ENCODE peak calls at places on chromosomes 3 and 15, in six cellular contexts. One of them, this sample, is unnamed.

GRCh38 chr15:39461536-39462140 is 119.2 kb upstream of the THBS1 start:
- DNase-seq in endothelial cell of umbilical vein: peak; percentile 57
- DNase-seq in A549: no peak
- DNase-seq in neural progenitor cell: no peak
- DNase-seq in IMR-90: no peak
- DNase-seq in GM23338: no peak
- DNase-seq in this sample: no peak

GRCh38 chr15:73021139-73021621 is 31.1 kb upstream of the NEO1 start:
- DNase-seq in IMR-90: no peak
- DNase-seq in GM23338: peak; percentile 71
- DNase-seq in A549: no peak
- DNase-seq in neural progenitor cell: peak; percentile 83
- DNase-seq in endothelial cell of umbilical vein: no peak
- DNase-seq in this sample: no peak

GRCh38 chr3:146189519-146190173 is 28.7 kb upstream of the PLOD2 start:
- DNase-seq in GM23338: peak; percentile 84
- DNase-seq in neural progenitor cell: peak; percentile 71
- DNase-seq in endothelial cell of umbilical vein: peak; percentile 70
- DNase-seq in IMR-90: peak; percentile 64
- DNase-seq in A549: peak; percentile 72
- DNase-seq in this sample: peak; percentile 82

GRCh38 chr3:13496879-13497278 is 16.8 kb downstream of the HDAC11 start:
- DNase-seq in GM23338: no peak
- DNase-seq in A549: no peak
- DNase-seq in IMR-90: no peak
- DNase-seq in endothelial cell of umbilical vein: no peak
- DNase-seq in neural progenitor cell: no peak
- DNase-seq in this sample: no peak

GRCh38 chr3:105610473-105610872 is 243.8 kb downstream of the ALCAM start:
- DNase-seq in GM23338: no peak
- DNase-seq in endothelial cell of umbilical vein: no peak
- DNase-seq in A549: no peak
- DNase-seq in IMR-90: no peak
- DNase-seq in neural progenitor cell: no peak
- DNase-seq in this sample: no peak

GRCh38 chr15:65049418-65049840 is 4.2 kb downstream of the SLC51B start:
- DNase-seq in neural progenitor cell: peak; percentile 98
- DNase-seq in IMR-90: peak; percentile 82
- DNase-seq in endothelial cell of umbilical vein: peak; percentile 92
- DNase-seq in A549: peak; percentile 86
- DNase-seq in GM23338: peak; percentile 98
- DNase-seq in this sample: peak; percentile 98

GRCh38 chr3:38630591-38630990 is 18.9 kb downstream of the SCN5A start:
- DNase-seq in A549: no peak
- DNase-seq in endothelial cell of umbilical vein: no peak
- DNase-seq in IMR-90: no peak
- DNase-seq in GM23338: no peak
- DNase-seq in neural progenitor cell: no peak
- DNase-seq in this sample: no peak

GRCh38 chr3:159340877-159341500 is 539.1 kb downstream of the MFSD1 start:
- DNase-seq in endothelial cell of umbilical vein: no peak
- DNase-seq in IMR-90: no peak
- DNase-seq in A549: no peak
- DNase-seq in neural progenitor cell: no peak
- DNase-seq in GM23338: peak; percentile 48
- DNase-seq in this sample: no peak

GRCh38 chr3:135328036-135328435 is 533.0 kb downstream of the EPHB1 start:
- DNase-seq in GM23338: no peak
- DNase-seq in A549: no peak
- DNase-seq in endothelial cell of umbilical vein: no peak
- DNase-seq in IMR-90: no peak
- DNase-seq in neural progenitor cell: no peak
- DNase-seq in this sample: no peak

GRCh38 chr3:117234321-117234720 is 524.7 kb downstream of the TUSC7 start:
- DNase-seq in IMR-90: no peak
- DNase-seq in endothelial cell of umbilical vein: no peak
- DNase-seq in neural progenitor cell: no peak
- DNase-seq in A549: no peak
- DNase-seq in GM23338: no peak
- DNase-seq in this sample: no peak

GRCh38 chr15:58396181-58396580 is 35.6 kb upstream of the LIPC start:
- DNase-seq in neural progenitor cell: no peak
- DNase-seq in IMR-90: peak; percentile 97
- DNase-seq in endothelial cell of umbilical vein: no peak
- DNase-seq in GM23338: no peak
- DNase-seq in A549: peak; percentile 40
- DNase-seq in this sample: no peak

GRCh38 chr15:92801412-92801773 is 98.7 kb upstream of the CHD2 start:
- DNase-seq in neural progenitor cell: no peak
- DNase-seq in endothelial cell of umbilical vein: no peak
- DNase-seq in A549: peak; percentile 87
- DNase-seq in IMR-90: peak; percentile 86
- DNase-seq in GM23338: no peak
- DNase-seq in this sample: no peak

GRCh38 chr15:57947781-57948180 is 117.7 kb downstream of the ALDH1A2 start:
- DNase-seq in A549: no peak
- DNase-seq in neural progenitor cell: peak; percentile 21
- DNase-seq in IMR-90: no peak
- DNase-seq in endothelial cell of umbilical vein: peak; percentile 57
- DNase-seq in GM23338: peak; percentile 24
- DNase-seq in this sample: no peak

GRCh38 chr15:74306801-74307217 is 60.6 kb downstream of the CYP11A1 start:
- DNase-seq in endothelial cell of umbilical vein: no peak
- DNase-seq in IMR-90: no peak
- DNase-seq in A549: no peak
- DNase-seq in GM23338: no peak
- DNase-seq in neural progenitor cell: peak; percentile 59
- DNase-seq in this sample: no peak

GRCh38 chr3:56999547-56999946 is 60.9 kb upstream of the SPATA12 start:
- DNase-seq in A549: no peak
- DNase-seq in neural progenitor cell: no peak
- DNase-seq in IMR-90: no peak
- DNase-seq in endothelial cell of umbilical vein: no peak
- DNase-seq in GM23338: no peak
- DNase-seq in this sample: no peak

GRCh38 chr3:190855151-190855550 is 7.3 kb downstream of the GMNC start:
- DNase-seq in GM23338: peak; percentile 85
- DNase-seq in endothelial cell of umbilical vein: no peak
- DNase-seq in IMR-90: no peak
- DNase-seq in A549: no peak
- DNase-seq in neural progenitor cell: peak; percentile 56
- DNase-seq in this sample: no peak

GRCh38 chr15:66655997-66656396 is 46.0 kb upstream of the SMAD6 start:
- DNase-seq in GM23338: no peak
- DNase-seq in neural progenitor cell: no peak
- DNase-seq in endothelial cell of umbilical vein: no peak
- DNase-seq in IMR-90: no peak
- DNase-seq in A549: no peak
- DNase-seq in this sample: no peak

GRCh38 chr3:139758654-139759291 is 81.0 kb upstream of the NMNAT3 start:
- DNase-seq in IMR-90: peak; percentile 13
- DNase-seq in neural progenitor cell: peak; percentile 79
- DNase-seq in endothelial cell of umbilical vein: no peak
- DNase-seq in GM23338: peak; percentile 51
- DNase-seq in A549: no peak
- DNase-seq in this sample: no peak

GRCh38 chr3:119301662-119302061 is 7.5 kb downstream of the ARHGAP31 start:
- DNase-seq in neural progenitor cell: no peak
- DNase-seq in GM23338: no peak
- DNase-seq in IMR-90: no peak
- DNase-seq in A549: no peak
- DNase-seq in endothelial cell of umbilical vein: no peak
- DNase-seq in this sample: no peak

GRCh38 chr3:119304201-119304713 is 10.1 kb downstream of the ARHGAP31 start:
- DNase-seq in A549: peak; percentile 9
- DNase-seq in endothelial cell of umbilical vein: no peak
- DNase-seq in GM23338: no peak
- DNase-seq in neural progenitor cell: peak; percentile 23
- DNase-seq in IMR-90: peak; percentile 73
- DNase-seq in this sample: no peak

GRCh38 chr3:119301001-119301400 is 6.8 kb downstream of the ARHGAP31 start:
- DNase-seq in endothelial cell of umbilical vein: no peak
- DNase-seq in GM23338: no peak
- DNase-seq in IMR-90: no peak
- DNase-seq in neural progenitor cell: no peak
- DNase-seq in A549: no peak
- DNase-seq in this sample: no peak

GRCh38 chr3:119305271-119305670 is 11.1 kb downstream of the ARHGAP31 start:
- DNase-seq in A549: no peak
- DNase-seq in GM23338: no peak
- DNase-seq in endothelial cell of umbilical vein: peak; percentile 85
- DNase-seq in neural progenitor cell: no peak
- DNase-seq in IMR-90: no peak
- DNase-seq in this sample: no peak

DNA sequence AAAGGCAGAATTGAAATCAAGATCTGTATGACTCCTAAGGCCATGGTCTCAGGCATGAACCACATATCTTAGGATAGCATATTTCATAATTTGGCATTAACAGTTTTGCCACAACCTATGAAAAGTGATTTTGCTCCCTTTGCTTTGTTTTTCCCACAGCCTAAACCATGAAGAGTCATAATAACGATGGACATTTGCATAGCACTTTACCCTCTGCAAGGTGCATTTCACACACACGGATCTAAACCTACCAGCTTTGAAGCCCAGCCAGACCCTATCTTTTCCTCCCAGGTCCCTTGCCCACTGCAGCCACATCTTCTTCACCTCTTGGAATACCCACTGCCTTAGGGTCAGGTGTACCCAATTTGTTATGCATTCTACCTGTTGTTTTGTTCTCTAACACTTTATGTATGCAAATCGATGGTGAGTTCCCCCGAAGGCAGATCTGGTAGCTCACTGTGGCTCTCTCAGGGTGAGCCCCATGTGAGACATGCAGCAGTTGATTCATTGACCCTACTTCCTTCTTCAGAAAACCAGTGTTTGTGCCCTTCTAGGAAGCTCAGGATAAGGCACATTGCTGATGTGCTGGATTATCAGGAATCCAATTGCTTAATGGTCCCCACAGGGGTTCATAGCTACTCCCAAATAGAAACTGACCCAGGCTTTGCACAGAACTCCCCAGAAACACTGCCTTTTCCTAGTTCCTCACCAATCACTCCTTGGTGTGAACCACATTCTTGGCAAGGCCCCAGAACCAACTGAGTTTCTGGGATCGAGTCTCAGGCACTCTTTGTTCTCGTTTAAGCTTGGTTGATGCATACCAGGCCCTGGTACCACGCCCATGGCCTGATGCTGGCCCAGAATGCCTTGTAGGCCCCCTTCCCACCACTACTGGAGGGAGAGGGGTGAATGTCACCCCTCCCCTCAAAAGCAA is 8.8 kb downstream of the ARHGAP31 start:
- DNase-seq in IMR-90: no peak
- DNase-seq in GM23338: no peak
- DNase-seq in A549: no peak
- DNase-seq in neural progenitor cell: no peak
- DNase-seq in endothelial cell of umbilical vein: no peak
- DNase-seq in this sample: no peak
- H3K4me2 ChIP-seq in IMR-90: no peak overlapping the region
- H3K4me2 ChIP-seq in GM23338: peak overlapping the region; percentile 2
- H3K4me2 ChIP-seq in A549: no peak overlapping the region
- H3K4me2 ChIP-seq in neural progenitor cell: no peak overlapping the region
- H3K4me2 ChIP-seq in endothelial cell of umbilical vein: no peak overlapping the region
- H3K4me2 ChIP-seq in this sample: no peak overlapping the region

DNA sequence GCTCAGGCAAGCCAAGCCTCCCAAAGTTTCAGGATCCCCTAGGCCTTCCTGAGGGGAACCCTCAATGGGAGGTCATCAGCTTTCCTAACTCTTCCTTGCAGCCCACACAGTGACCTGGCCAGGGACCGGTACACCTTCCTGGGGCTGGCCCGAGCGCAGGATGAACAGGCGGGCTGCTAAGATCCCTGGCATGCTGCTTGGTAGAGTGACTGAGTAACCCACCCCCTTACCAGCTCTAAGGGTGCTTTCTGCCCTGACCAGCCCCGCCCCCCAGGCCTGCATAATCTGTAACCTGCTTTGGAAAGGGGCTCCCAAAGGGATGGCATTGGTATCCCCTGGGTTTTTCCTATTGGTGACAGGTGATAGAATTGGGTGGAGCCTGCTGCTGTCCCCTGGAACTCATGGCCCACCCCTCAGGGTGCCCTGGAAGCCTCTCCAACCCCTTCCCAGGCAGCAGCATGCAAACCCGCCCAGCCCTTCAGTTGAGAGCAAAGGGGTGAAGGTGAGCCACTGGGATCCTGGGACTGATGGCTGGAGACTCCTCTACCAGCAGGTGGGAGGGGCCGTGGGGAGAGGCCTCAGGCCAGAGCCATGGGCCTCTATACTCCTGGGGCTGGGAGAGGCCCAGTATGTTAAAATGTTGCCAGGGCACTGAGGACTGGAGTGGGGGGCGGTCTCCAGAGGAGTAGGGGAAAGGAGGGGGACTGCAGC is 11.0 kb upstream of the KIF7 start:
- DNase-seq in IMR-90: no peak
- DNase-seq in neural progenitor cell: no peak
- DNase-seq in endothelial cell of umbilical vein: no peak
- DNase-seq in A549: no peak
- DNase-seq in GM23338: peak; percentile 29
- DNase-seq in this sample: no peak
- H3K4me2 ChIP-seq in IMR-90: no peak overlapping the region
- H3K4me2 ChIP-seq in neural progenitor cell: peak overlapping the region; percentile 79
- H3K4me2 ChIP-seq in endothelial cell of umbilical vein: peak overlapping the region; percentile 74
- H3K4me2 ChIP-seq in A549: peak overlapping the region; percentile 71
- H3K4me2 ChIP-seq in GM23338: peak overlapping the region; percentile 90
- H3K4me2 ChIP-seq in this sample: no peak overlapping the region

DNA sequence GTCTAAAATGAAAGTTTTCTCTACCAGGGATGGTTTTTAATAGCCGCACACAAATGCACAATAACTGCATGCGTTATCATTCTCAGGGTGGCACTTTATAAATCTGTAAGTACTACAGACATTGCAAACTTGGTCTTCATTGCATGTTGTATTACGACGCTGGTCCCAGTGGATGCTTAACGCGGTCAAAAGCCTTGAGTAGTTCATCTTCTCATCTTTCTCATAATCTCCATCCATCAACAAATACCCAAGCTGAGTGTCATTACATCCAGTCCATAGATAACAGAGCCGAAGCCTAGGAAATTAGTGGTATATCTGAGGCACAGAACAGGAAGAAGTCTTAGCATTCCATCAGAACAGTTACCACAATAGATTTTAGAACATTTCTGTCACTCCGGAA is 72.6 kb downstream of the USF3 start:
- DNase-seq in IMR-90: no peak
- DNase-seq in neural progenitor cell: no peak
- DNase-seq in endothelial cell of umbilical vein: no peak
- DNase-seq in A549: no peak
- DNase-seq in GM23338: no peak
- DNase-seq in this sample: no peak
- H3K4me2 ChIP-seq in IMR-90: no peak overlapping the region
- H3K4me2 ChIP-seq in neural progenitor cell: peak overlapping the region; percentile 66
- H3K4me2 ChIP-seq in endothelial cell of umbilical vein: no peak overlapping the region
- H3K4me2 ChIP-seq in A549: no peak overlapping the region
- H3K4me2 ChIP-seq in GM23338: peak overlapping the region; percentile 70
- H3K4me2 ChIP-seq in this sample: no peak overlapping the region

DNA sequence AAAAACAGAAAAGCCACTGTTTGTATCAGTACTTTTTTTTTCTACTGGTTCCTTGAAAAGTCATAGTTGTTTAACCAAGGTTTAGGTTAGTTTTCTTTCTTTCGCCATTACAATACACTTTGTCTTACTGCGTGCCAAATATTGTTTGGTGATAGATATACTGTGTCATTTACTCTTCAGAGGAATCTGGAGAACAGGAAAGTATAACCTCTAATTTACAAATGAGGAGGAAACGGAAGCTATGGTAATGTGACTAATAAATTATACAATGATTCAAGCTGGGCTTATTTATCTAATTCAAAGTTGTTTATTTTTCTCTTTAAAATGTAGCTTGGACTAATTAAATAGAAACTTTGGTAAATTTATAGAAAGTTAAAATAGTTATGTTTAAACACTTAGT is 96.2 kb upstream of the ROBO2 start:
- DNase-seq in IMR-90: peak; percentile 5
- DNase-seq in neural progenitor cell: no peak
- DNase-seq in endothelial cell of umbilical vein: no peak
- DNase-seq in A549: no peak
- DNase-seq in GM23338: no peak
- DNase-seq in this sample: no peak
- H3K4me2 ChIP-seq in IMR-90: no peak overlapping the region
- H3K4me2 ChIP-seq in neural progenitor cell: no peak overlapping the region
- H3K4me2 ChIP-seq in endothelial cell of umbilical vein: peak overlapping the region; percentile 24
- H3K4me2 ChIP-seq in A549: no peak overlapping the region
- H3K4me2 ChIP-seq in GM23338: no peak overlapping the region
- H3K4me2 ChIP-seq in this sample: no peak overlapping the region